ENCODE peak calls at places on chromosomes 2 and 18, in six cellular contexts. U is coronary artery; C is hypothalamus; S is stimulated activated CD8-positive, alpha-beta memory T cell treated with anti-CD3 and anti-CD28 coated beads, Interleukin-2, amount 100 ng/mL, for 48 hours; M is M059J; K is naive B cell. O is an unnamed sample.

GRCh38 chr18:56747032-56747658 is 96.0 kb downstream of the WDR7 start:
- DNase-seq in U (no peak), C (no peak), S (no peak), M (no peak), K (peak), O (no peak)

GRCh38 chr2:156434461-156435291 is 1.5 kb upstream of the GPD2 start:
- DNase-seq in U (no peak), C (no peak), S (no peak), M (peak), K (no peak), O (peak)

GRCh38 chr2:38317725-38318124 is 59.3 kb downstream of the ATL2 start:
- DNase-seq in U (no peak), C (no peak), S (no peak), M (no peak), K (no peak), O (no peak)

GRCh38 chr18:42412281-42412680 is 457.2 kb downstream of the PIK3C3 start:
- DNase-seq in U (no peak), C (no peak), S (no peak), M (no peak), K (no peak), O (no peak)

GRCh38 chr2:31247671-31248070 is 13.7 kb downstream of the EHD3 start:
- DNase-seq in U (peak), C (no peak), S (no peak), M (peak), K (no peak), O (no peak)

GRCh38 chr2:99821572-99822369 is 320.6 kb downstream of the AFF3 start:
- DNase-seq in U (no peak), C (no peak), S (no peak), M (peak), K (no peak), O (peak)

GRCh38 chr2:43225093-43225787 is 1.2 kb downstream of the ZFP36L2 start:
- DNase-seq in U (no peak), C (no peak), S (peak), M (no peak), K (peak), O (peak)

GRCh38 chr2:239322414-239323086 is 78.3 kb downstream of the HDAC4 start:
- DNase-seq in U (peak), C (no peak), S (no peak), M (peak), K (no peak), O (peak)

GRCh38 chr2:240451791-240452470 is 16.5 kb downstream of the GPC1 start:
- DNase-seq in U (no peak), C (no peak), S (no peak), M (no peak), K (no peak), O (no peak)

GRCh38 chr2:58520903-58521302 is 279.8 kb upstream of the FANCL start:
- DNase-seq in U (no peak), C (no peak), S (no peak), M (no peak), K (no peak), O (no peak)

GRCh38 chr2:48768669-48769068 is 13.1 kb upstream of the LHCGR start:
- DNase-seq in U (no peak), C (no peak), S (no peak), M (peak), K (no peak), O (no peak)

GRCh38 chr2:60335533-60336237 is 217.8 kb downstream of the BCL11A start:
- DNase-seq in U (no peak), C (no peak), S (no peak), M (no peak), K (no peak), O (no peak)

GRCh38 chr2:61471905-61472805 is 1.3 kb upstream of the USP34 start:
- DNase-seq in U (peak), C (peak), S (no peak), M (peak), K (no peak), O (peak)

GRCh38 chr2:85243101-85244072 is 84.4 kb downstream of the TGOLN2 start:
- DNase-seq in U (no peak), C (peak), S (peak), M (peak), K (no peak), O (peak)

GRCh38 chr2:189613077-189613636 is 32.6 kb upstream of the SLC40A1 start:
- DNase-seq in U (no peak), C (no peak), S (no peak), M (peak), K (no peak), O (peak)

GRCh38 chr2:216636570-216637450 is 3.6 kb downstream of the IGFBP2 start:
- DNase-seq in U (no peak), C (peak), S (no peak), M (peak), K (no peak), O (peak)

GRCh38 chr18:41875094-41875780 is 79.8 kb upstream of the PIK3C3 start:
- DNase-seq in U (no peak), C (no peak), S (no peak), M (peak), K (no peak), O (peak)

GRCh38 chr2:19282305-19282704 is 76.1 kb downstream of the OSR1 start:
- DNase-seq in U (no peak), C (no peak), S (no peak), M (no peak), K (no peak), O (no peak)

O was measured in ELR.